ENCODE peak calls at places on chromosomes 7 and 10, in six cellular contexts. D is germinal center, T is kidney glomerular epithelial cell, Q is T-helper 1 cell, C is heart left ventricle, M is NCI-H460. V is an unnamed sample.

GRCh38 chr7:90178592-90179279 is 24.5 kb downstream of the STEAP1 start:
- DNase-seq in C (no peak), M (peak), D (no peak), Q (peak), T (peak), V (no peak)

GRCh38 chr10:77675347-77675746 is 37.7 kb upstream of the KCNMA1 start:
- DNase-seq in T (no peak), M (no peak), C (no peak), D (no peak), Q (no peak), V (no peak)

GRCh38 chr7:974172-974571 is 1.2 kb downstream of the COX19 start:
- DNase-seq in C (no peak), T (peak), D (no peak), Q (no peak), M (no peak), V (no peak)

GRCh38 chr7:44853391-44853790 is 5.5 kb upstream of the H2AZ2 start:
- DNase-seq in C (no peak), M (peak), T (peak), Q (peak), D (no peak), V (no peak)

GRCh38 chr10:110501142-110501937 is 3.6 kb downstream of the DUSP5 start:
- DNase-seq in C (peak), Q (peak), M (peak), T (peak), D (no peak), V (peak)

GRCh38 chr7:98409843-98410242 is 9.0 kb upstream of the BAIAP2L1 start:
- DNase-seq in Q (no peak), D (no peak), C (no peak), T (no peak), M (no peak), V (no peak)

GRCh38 chr7:108016841-108017775 is 14.1 kb upstream of the LAMB1 start:
- DNase-seq in C (no peak), Q (no peak), D (no peak), M (peak), T (peak), V (no peak)

GRCh38 chr7:101950450-101951119 is 133.2 kb downstream of the CUX1 start:
- DNase-seq in D (no peak), T (no peak), C (no peak), Q (no peak), M (no peak), V (no peak)

GRCh38 chr7:47213276-47213675 is 368.6 kb downstream of the TNS3 start:
- DNase-seq in T (no peak), Q (no peak), C (no peak), M (no peak), D (no peak), V (no peak)

V was measured in CD8-positive, alpha-beta memory T cell.